ENCODE peak calls at places on chromosomes 11 and 22, in five cellular contexts. Z is Panc1; P is mucosa of descending colon; T is gastrocnemius medialis; V is CD8-positive, alpha-beta T cell. C is an unnamed sample.

GRCh38 chr11:94400075-94400838 is 962 bp downstream of the GPR83 start:
- ATAC-seq in Z (no peak), T (no peak), V (no peak), P (no peak), C (no peak)

GRCh38 chr11:29159552-29160465 is 857.0 kb downstream of the KCNA4 start:
- ATAC-seq in P (peak), V (no peak), Z (peak), T (no peak), C (peak)

GRCh38 chr11:128890543-128891409 is at the start of gene KCNJ5:
- ATAC-seq in P (peak), T (no peak), Z (peak), V (peak), C (peak)

GRCh38 chr22:42717197-42717967 is 3.3 kb downstream of the A4GALT start:
- ATAC-seq in P (peak), V (no peak), T (no peak), Z (no peak), C (peak)

GRCh38 chr22:26590525-26590858 is 560 bp upstream of the TPST2 start:
- ATAC-seq in T (peak), P (no peak), Z (peak), V (no peak), C (peak)

GRCh38 chr11:44575288-44575672 is 9.8 kb downstream of the CD82 start:
- ATAC-seq in V (no peak), T (no peak), Z (no peak), P (no peak), C (no peak)

GRCh38 chr11:79179087-79179486 is 261.7 kb downstream of the TENM4 start:
- ATAC-seq in P (no peak), T (no peak), Z (no peak), V (no peak), C (no peak)

GRCh38 chr11:61329871-61330270 is 3.0 kb downstream of the DDB1 start:
- ATAC-seq in V (no peak), P (no peak), Z (no peak), T (no peak), C (no peak)

GRCh38 chr11:11016123-11016522 is 158.3 kb upstream of the ZBED5 start:
- ATAC-seq in V (peak), P (peak), T (no peak), Z (peak), C (no peak)

GRCh38 chr22:46851311-46851710 is 88.9 kb downstream of the TBC1D22A start:
- ATAC-seq in V (no peak), T (no peak), Z (no peak), P (no peak), C (no peak)

GRCh38 chr22:29157759-29158535 is 47.7 kb upstream of the EMID1 start:
- ATAC-seq in Z (peak), V (no peak), P (no peak), T (no peak), C (no peak)

GRCh38 chr11:122339661-122340060 is 223.6 kb upstream of the BLID start:
- ATAC-seq in Z (no peak), V (no peak), P (no peak), T (no peak), C (no peak)

C was measured in esophagus mucosa.